ENCODE peak calls at places on chromosomes 7 and 10, in seven cellular contexts. One of them, this sample, is unnamed.

GRCh38 chr7:131501422-131501821 is 55.0 kb downstream of the PODXL start:
- DNase-seq in mesenchymal stem cell: peak; percentile 87
- DNase-seq in H9: no peak
- DNase-seq in IMR-90: peak; percentile 92
- DNase-seq in neuronal stem cell: no peak
- DNase-seq in mesendoderm: no peak
- DNase-seq in H1: no peak
- DNase-seq in this sample: no peak

GRCh38 chr10:28975891-28976471 is 298.7 kb downstream of the BAMBI start:
- DNase-seq in mesenchymal stem cell: peak; percentile 20
- DNase-seq in H9: no peak
- DNase-seq in IMR-90: peak; percentile 36
- DNase-seq in neuronal stem cell: peak; percentile 14
- DNase-seq in mesendoderm: no peak
- DNase-seq in H1: no peak
- DNase-seq in this sample: no peak

GRCh38 chr10:113047963-113048781 is 98.1 kb downstream of the TCF7L2 start:
- DNase-seq in mesenchymal stem cell: peak; percentile 76
- DNase-seq in H9: no peak
- DNase-seq in IMR-90: no peak
- DNase-seq in neuronal stem cell: no peak
- DNase-seq in mesendoderm: peak; percentile 79
- DNase-seq in H1: peak; percentile 46
- DNase-seq in this sample: peak; percentile 47

GRCh38 chr10:97916586-97916985 is 66.9 kb downstream of the GOLGA7B start:
- DNase-seq in mesenchymal stem cell: no peak
- DNase-seq in H9: no peak
- DNase-seq in IMR-90: no peak
- DNase-seq in neuronal stem cell: no peak
- DNase-seq in mesendoderm: no peak
- DNase-seq in H1: no peak
- DNase-seq in this sample: no peak

GRCh38 chr10:113788604-113789083 is 37.2 kb downstream of the PLEKHS1 start:
- DNase-seq in mesenchymal stem cell: peak; percentile 81
- DNase-seq in H9: no peak
- DNase-seq in IMR-90: peak; percentile 96
- DNase-seq in neuronal stem cell: no peak
- DNase-seq in mesendoderm: peak; percentile 13
- DNase-seq in H1: no peak
- DNase-seq in this sample: peak; percentile 29

GRCh38 chr10:72058989-72059842 is 29.1 kb downstream of the SPOCK2 start:
- DNase-seq in mesenchymal stem cell: peak; percentile 33
- DNase-seq in H9: no peak
- DNase-seq in IMR-90: no peak
- DNase-seq in neuronal stem cell: no peak
- DNase-seq in mesendoderm: no peak
- DNase-seq in H1: no peak
- DNase-seq in this sample: no peak

GRCh38 chr10:92891885-92892705 is 43.8 kb downstream of the EXOC6 start:
- DNase-seq in mesenchymal stem cell: peak; percentile 77
- DNase-seq in H9: peak; percentile 62
- DNase-seq in IMR-90: peak; percentile 91
- DNase-seq in neuronal stem cell: no peak
- DNase-seq in mesendoderm: peak; percentile 85
- DNase-seq in H1: no peak
- DNase-seq in this sample: peak; percentile 99

GRCh38 chr7:94656925-94657731 is 1.2 kb upstream of the SGCE start:
- DNase-seq in mesenchymal stem cell: peak; percentile 64
- DNase-seq in H9: peak; percentile 41
- DNase-seq in IMR-90: peak; percentile 40
- DNase-seq in neuronal stem cell: peak; percentile 59
- DNase-seq in mesendoderm: peak; percentile 66
- DNase-seq in H1: peak; percentile 51
- DNase-seq in this sample: peak; percentile 19

GRCh38 chr7:74683799-74684198 is 26.3 kb downstream of the GTF2I start:
- DNase-seq in mesenchymal stem cell: no peak
- DNase-seq in H9: no peak
- DNase-seq in IMR-90: no peak
- DNase-seq in neuronal stem cell: no peak
- DNase-seq in mesendoderm: no peak
- DNase-seq in H1: no peak
- DNase-seq in this sample: no peak

GRCh38 chr7:81244213-81244612 is 325.4 kb upstream of the SEMA3C start:
- DNase-seq in mesenchymal stem cell: peak; percentile 10
- DNase-seq in H9: no peak
- DNase-seq in IMR-90: peak; percentile 35
- DNase-seq in neuronal stem cell: no peak
- DNase-seq in mesendoderm: no peak
- DNase-seq in H1: no peak
- DNase-seq in this sample: peak; percentile 4

GRCh38 chr7:103398488-103398887 is 47.5 kb downstream of the SLC26A5 start:
- DNase-seq in mesenchymal stem cell: no peak
- DNase-seq in H9: no peak
- DNase-seq in IMR-90: no peak
- DNase-seq in neuronal stem cell: no peak
- DNase-seq in mesendoderm: no peak
- DNase-seq in H1: no peak
- DNase-seq in this sample: no peak

GRCh38 chr10:79981673-79982485 is 33.0 kb upstream of the SFTPD start:
- DNase-seq in mesenchymal stem cell: peak; percentile 43
- DNase-seq in H9: peak; percentile 80
- DNase-seq in IMR-90: peak; percentile 2
- DNase-seq in neuronal stem cell: peak; percentile 36
- DNase-seq in mesendoderm: peak; percentile 76
- DNase-seq in H1: peak; percentile 79
- DNase-seq in this sample: peak; percentile 79

GRCh38 chr7:32587431-32587948 is 92.2 kb downstream of the AVL9 start:
- DNase-seq in mesenchymal stem cell: peak; percentile 95
- DNase-seq in H9: no peak
- DNase-seq in IMR-90: peak; percentile 89
- DNase-seq in neuronal stem cell: no peak
- DNase-seq in mesendoderm: no peak
- DNase-seq in H1: no peak
- DNase-seq in this sample: peak; percentile 89

GRCh38 chr10:13271552-13272163 is 28.2 kb downstream of the PHYH start:
- DNase-seq in mesenchymal stem cell: peak; percentile 4
- DNase-seq in H9: peak; percentile 92
- DNase-seq in IMR-90: peak; percentile 22
- DNase-seq in neuronal stem cell: no peak
- DNase-seq in mesendoderm: peak; percentile 90
- DNase-seq in H1: peak; percentile 91
- DNase-seq in this sample: no peak

GRCh38 chr10:29861811-29862505 is 197.4 kb downstream of the JCAD start:
- DNase-seq in mesenchymal stem cell: no peak
- DNase-seq in H9: no peak
- DNase-seq in IMR-90: no peak
- DNase-seq in neuronal stem cell: no peak
- DNase-seq in mesendoderm: no peak
- DNase-seq in H1: no peak
- DNase-seq in this sample: no peak

DNA sequence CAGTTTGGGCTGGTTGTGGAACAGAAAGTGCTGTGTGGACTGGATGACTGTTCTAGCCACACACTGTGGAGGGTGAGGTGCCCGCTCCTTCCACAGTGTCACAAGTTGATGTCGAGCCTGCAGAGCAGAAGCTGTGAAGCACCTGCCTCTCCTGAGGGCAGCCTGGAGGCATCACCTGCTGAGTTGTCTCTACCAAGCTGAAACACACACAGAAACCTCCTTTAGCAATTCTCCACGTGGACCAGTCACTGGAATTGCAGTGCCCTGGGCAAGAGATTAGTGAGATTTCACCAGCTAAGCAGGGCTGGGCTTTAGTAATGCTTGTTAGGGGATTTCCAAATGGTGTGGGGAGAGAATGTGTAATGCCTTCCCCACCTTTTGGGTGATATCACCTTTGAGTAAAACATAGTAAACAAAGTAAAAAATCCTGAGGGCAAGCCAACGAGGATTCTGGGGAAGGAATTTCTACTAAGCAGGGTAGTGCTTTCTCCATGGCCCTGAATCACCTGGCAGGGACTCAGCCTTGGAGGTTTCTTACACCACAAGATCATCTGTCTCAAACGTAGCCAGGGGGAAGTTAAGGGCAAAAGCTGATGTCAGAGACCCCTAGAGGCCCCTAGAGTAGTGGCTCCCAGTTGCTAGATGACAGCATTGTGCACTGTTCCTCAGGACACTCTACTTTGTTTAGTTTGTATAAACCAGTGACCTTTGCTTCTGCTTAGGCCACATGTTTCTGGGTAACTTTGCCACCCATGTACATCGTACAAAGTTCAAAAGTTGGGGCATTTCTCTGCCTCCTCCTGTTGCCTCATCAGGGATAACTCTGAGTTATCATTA is 233.1 kb upstream of the IGFBP3 start:
- DNase-seq in mesenchymal stem cell: no peak
- DNase-seq in H9: no peak
- DNase-seq in IMR-90: no peak
- DNase-seq in neuronal stem cell: no peak
- DNase-seq in mesendoderm: peak; percentile 49
- DNase-seq in H1: no peak
- DNase-seq in this sample: peak; percentile 100
- H3K4me2 ChIP-seq in mesenchymal stem cell: no peak overlapping the region
- H3K4me2 ChIP-seq in H9: no peak overlapping the region
- H3K4me2 ChIP-seq in IMR-90: no peak overlapping the region
- H3K4me2 ChIP-seq in neuronal stem cell: no peak overlapping the region
- H3K4me2 ChIP-seq in mesendoderm: no peak overlapping the region
- H3K4me2 ChIP-seq in H1: no peak overlapping the region
- H3K4me2 ChIP-seq in this sample: no peak overlapping the region

DNA sequence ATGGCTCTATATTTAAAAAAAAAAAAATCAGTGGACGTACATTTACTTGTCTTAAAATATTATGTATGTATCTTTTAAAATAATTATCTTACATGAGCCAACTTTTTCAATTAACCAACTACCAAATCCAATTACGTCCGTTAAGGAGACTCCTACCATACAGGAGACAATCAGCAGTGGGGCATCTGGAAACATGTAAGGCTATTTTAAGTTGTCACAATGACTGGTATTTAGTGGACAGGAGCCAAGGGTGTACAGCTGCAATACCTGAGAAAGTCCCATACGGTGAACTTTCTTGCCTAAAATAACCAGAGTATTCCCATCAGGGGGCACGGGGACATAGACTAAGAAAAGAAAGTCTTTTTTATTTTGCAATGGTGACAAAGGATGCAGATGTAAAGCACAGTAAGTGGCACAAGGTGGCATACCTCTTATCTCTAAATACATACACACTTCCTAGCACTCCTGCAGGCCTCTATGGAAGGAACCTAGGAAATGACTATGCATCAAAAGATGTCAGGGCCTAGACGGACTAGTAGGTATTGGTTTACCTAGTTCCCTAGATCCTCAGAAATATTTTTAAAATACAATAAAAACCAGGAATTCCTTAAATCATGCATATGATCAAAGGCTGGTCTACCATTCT is 16.0 kb upstream of the TLL2 start:
- DNase-seq in mesenchymal stem cell: no peak
- DNase-seq in H9: no peak
- DNase-seq in IMR-90: no peak
- DNase-seq in neuronal stem cell: no peak
- DNase-seq in mesendoderm: no peak
- DNase-seq in H1: no peak
- DNase-seq in this sample: no peak
- H2AK5ac ChIP-seq in mesenchymal stem cell: no peak overlapping the region
- H2AK5ac ChIP-seq in H9: no peak overlapping the region
- H2AK5ac ChIP-seq in IMR-90: no peak overlapping the region
- H2AK5ac ChIP-seq in neuronal stem cell: no peak overlapping the region
- H2AK5ac ChIP-seq in mesendoderm: no peak overlapping the region
- H2AK5ac ChIP-seq in H1: no peak overlapping the region
- H2AK5ac ChIP-seq in this sample: no peak overlapping the region

DNA sequence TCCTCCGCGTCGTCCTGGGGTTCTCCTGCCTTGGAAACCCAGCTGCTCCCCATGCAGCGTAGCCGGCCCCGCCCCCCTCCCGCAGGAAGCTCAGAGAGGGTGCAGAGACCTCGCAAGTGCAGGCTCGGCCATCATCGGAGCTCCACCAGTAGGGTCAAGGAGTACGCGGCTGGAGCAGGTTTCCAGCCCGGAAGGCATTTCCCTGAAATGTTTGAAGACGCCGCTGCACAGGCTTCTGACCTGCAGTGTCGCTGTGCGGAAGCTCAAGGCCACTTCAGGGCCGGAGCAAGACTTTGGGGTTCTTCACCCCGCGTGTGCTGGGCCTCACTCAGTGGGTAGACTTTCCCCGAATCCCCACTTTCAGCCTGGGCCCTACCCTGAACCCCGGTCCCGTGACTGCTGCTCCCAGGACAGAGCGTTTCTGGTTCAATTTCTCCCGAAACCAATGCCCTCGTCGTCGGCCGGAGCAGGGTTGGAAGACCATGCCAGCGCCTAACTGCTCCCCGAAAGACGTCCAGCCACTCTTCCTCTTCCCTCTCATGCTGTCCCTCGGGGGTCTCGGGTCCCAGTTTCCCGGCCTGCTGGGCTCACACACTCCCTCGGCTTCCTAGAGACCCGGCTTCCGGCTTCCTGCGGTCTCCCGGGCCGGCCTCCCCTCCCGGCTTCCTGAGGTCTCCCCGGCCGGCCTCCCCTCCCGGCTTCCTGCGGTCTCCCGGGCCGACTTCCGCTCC is 52.1 kb downstream of the INSIG1 start:
- DNase-seq in mesenchymal stem cell: no peak
- DNase-seq in H9: peak; percentile 65
- DNase-seq in IMR-90: no peak
- DNase-seq in neuronal stem cell: no peak
- DNase-seq in mesendoderm: peak; percentile 46
- DNase-seq in H1: no peak
- DNase-seq in this sample: peak; percentile 58
- H3K4me2 ChIP-seq in mesenchymal stem cell: no peak overlapping the region
- H3K4me2 ChIP-seq in H9: peak overlapping the region; percentile 8
- H3K4me2 ChIP-seq in IMR-90: no peak overlapping the region
- H3K4me2 ChIP-seq in neuronal stem cell: peak overlapping the region; percentile 25
- H3K4me2 ChIP-seq in mesendoderm: no peak overlapping the region
- H3K4me2 ChIP-seq in H1: peak overlapping the region; percentile 34
- H3K4me2 ChIP-seq in this sample: no peak overlapping the region

GRCh38 chr10:61803269-61803668 is 98.2 kb upstream of the ARID5B start:
- DNase-seq in mesenchymal stem cell: no peak
- DNase-seq in H9: no peak
- DNase-seq in IMR-90: no peak
- DNase-seq in neuronal stem cell: no peak
- DNase-seq in mesendoderm: no peak
- DNase-seq in H1: no peak
- DNase-seq in this sample: no peak

GRCh38 chr10:61804414-61804813 is 97.1 kb upstream of the ARID5B start:
- DNase-seq in mesenchymal stem cell: no peak
- DNase-seq in H9: no peak
- DNase-seq in IMR-90: peak; percentile 53
- DNase-seq in neuronal stem cell: no peak
- DNase-seq in mesendoderm: no peak
- DNase-seq in H1: no peak
- DNase-seq in this sample: no peak

GRCh38 chr10:61810263-61810662 is 91.2 kb upstream of the ARID5B start:
- DNase-seq in mesenchymal stem cell: no peak
- DNase-seq in H9: no peak
- DNase-seq in IMR-90: no peak
- DNase-seq in neuronal stem cell: no peak
- DNase-seq in mesendoderm: no peak
- DNase-seq in H1: no peak
- DNase-seq in this sample: no peak

DNA sequence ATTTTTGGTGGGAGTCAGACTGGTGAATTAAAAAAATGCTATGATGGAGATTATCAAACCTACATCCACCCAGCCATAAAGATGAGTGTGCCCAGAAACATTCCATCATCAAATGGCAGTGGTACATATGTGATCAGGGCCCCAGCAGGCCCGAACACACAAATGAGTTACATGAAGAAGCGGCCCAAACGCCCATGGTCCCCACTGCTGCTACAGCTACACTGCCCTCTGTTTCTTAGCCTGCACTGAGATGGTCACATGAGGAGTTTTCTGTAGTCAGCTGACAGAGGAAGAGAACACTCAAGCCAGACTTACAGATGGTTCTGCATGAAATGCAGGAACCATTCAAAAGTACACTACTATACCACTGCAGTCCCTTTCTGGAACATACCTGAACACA is 96.4 kb upstream of the ARID5B start:
- DNase-seq in mesenchymal stem cell: no peak
- DNase-seq in H9: no peak
- DNase-seq in IMR-90: no peak
- DNase-seq in neuronal stem cell: no peak
- DNase-seq in mesendoderm: no peak
- DNase-seq in H1: no peak
- DNase-seq in this sample: no peak
- H2AK5ac ChIP-seq in mesenchymal stem cell: no peak overlapping the region
- H2AK5ac ChIP-seq in H9: no peak overlapping the region
- H2AK5ac ChIP-seq in IMR-90: no peak overlapping the region
- H2AK5ac ChIP-seq in neuronal stem cell: no peak overlapping the region
- H2AK5ac ChIP-seq in mesendoderm: no peak overlapping the region
- H2AK5ac ChIP-seq in H1: no peak overlapping the region
- H2AK5ac ChIP-seq in this sample: no peak overlapping the region

This sample was measured in trophoblast cell.